ENCODE peak calls at places on chromosomes 5 and 9, in five cellular contexts. A is body of pancreas, M is IMR-90, N is caudate nucleus, V is left lung. R is an unnamed sample.

GRCh38 chr5:6772886-6773285 is 59.7 kb downstream of the TENT4A start:
- DNase-seq in A (no peak), N (peak), V (no peak), M (no peak), R (no peak)

GRCh38 chr5:132473608-132474007 is 17.0 kb downstream of the IRF1 start:
- DNase-seq in M (no peak), V (no peak), A (no peak), N (no peak), R (no peak)

GRCh38 chr5:106454651-106455415 is 1215.9 kb downstream of the EFNA5 start:
- DNase-seq in V (no peak), M (peak), A (peak), N (no peak), R (peak)

GRCh38 chr5:14090755-14091154 is 52.4 kb upstream of the TRIO start:
- DNase-seq in M (no peak), V (no peak), N (no peak), A (no peak), R (no peak)

GRCh38 chr9:8802242-8802641 is 1002.7 kb upstream of the DMAC1 start:
- DNase-seq in M (no peak), N (no peak), A (no peak), V (no peak), R (no peak)

GRCh38 chr5:159951387-159951786 is 35.1 kb downstream of the ADRA1B start:
- DNase-seq in A (no peak), N (no peak), V (no peak), M (peak), R (no peak)

GRCh38 chr9:136695435-136695895 is 8.2 kb upstream of the AGPAT2 start:
- DNase-seq in V (peak), A (peak), N (no peak), M (no peak), R (peak)

GRCh38 chr9:124231095-124231743 is 26.5 kb upstream of the NEK6 start:
- DNase-seq in M (no peak), V (no peak), A (no peak), N (no peak), R (no peak)

GRCh38 chr9:128406848-128407391 is 13.7 kb upstream of the CERCAM start:
- DNase-seq in N (no peak), A (no peak), V (no peak), M (peak), R (no peak)

GRCh38 chr5:157994271-157994691 is 135.3 kb upstream of the CLINT1 start:
- DNase-seq in A (no peak), N (no peak), V (no peak), M (no peak), R (no peak)

GRCh38 chr9:123396007-123396511 is 40.1 kb downstream of the CRB2 start:
- DNase-seq in M (no peak), N (no peak), V (peak), A (no peak), R (no peak)

GRCh38 chr5:32202394-32202793 is 28.3 kb upstream of the GOLPH3 start:
- DNase-seq in M (peak), V (no peak), A (no peak), N (no peak), R (no peak)
- H3K27ac ChIP-seq in M (peak), V (no peak), A (no peak), N (no peak), R (no peak)

GRCh38 chr9:22201256-22201655 is 192.2 kb upstream of the CDKN2B start:
- DNase-seq in A (no peak), M (no peak), N (no peak), V (no peak), R (no peak)
- H3K27ac ChIP-seq in A (no peak), M (no peak), N (no peak), V (no peak), R (no peak)

GRCh38 chr9:33023661-33024060 is 1.4 kb upstream of the DNAJA1 start:
- DNase-seq in M (no peak), V (no peak), N (no peak), A (no peak), R (no peak)
- H3K27ac ChIP-seq in M (no peak), V (peak), N (peak), A (no peak), R (peak)

GRCh38 chr9:83991355-83991754 is 10.8 kb downstream of the RMI1 start:
- DNase-seq in N (no peak), V (no peak), A (no peak), M (no peak), R (no peak)
- H3K27ac ChIP-seq in N (no peak), V (no peak), A (no peak), M (no peak), R (no peak)

DNA sequence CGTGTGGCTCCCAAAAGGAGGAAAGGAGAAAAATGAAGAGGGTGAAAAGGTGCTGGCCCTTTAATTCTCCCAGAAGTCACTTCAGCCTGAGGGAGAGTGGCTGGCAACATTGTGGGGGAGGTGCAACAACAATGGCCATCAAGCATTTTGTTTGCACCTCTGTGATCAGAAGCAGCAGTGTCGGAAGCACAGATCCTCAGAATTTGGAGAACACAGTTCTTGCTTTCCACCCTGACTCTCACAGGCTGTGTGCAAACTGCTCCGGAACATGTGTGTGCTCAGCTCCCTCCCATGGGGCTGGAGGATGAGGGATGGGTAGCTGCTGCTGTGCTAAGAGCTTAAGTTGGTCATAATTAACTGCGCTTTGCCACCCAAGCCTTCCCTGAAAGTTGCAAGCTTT is 127.1 kb downstream of the DPYSL3 start:
- DNase-seq in V (no peak), M (no peak), N (no peak), A (no peak), R (no peak)
- H3K27ac ChIP-seq in V (no peak), M (peak), N (no peak), A (no peak), R (no peak)

DNA sequence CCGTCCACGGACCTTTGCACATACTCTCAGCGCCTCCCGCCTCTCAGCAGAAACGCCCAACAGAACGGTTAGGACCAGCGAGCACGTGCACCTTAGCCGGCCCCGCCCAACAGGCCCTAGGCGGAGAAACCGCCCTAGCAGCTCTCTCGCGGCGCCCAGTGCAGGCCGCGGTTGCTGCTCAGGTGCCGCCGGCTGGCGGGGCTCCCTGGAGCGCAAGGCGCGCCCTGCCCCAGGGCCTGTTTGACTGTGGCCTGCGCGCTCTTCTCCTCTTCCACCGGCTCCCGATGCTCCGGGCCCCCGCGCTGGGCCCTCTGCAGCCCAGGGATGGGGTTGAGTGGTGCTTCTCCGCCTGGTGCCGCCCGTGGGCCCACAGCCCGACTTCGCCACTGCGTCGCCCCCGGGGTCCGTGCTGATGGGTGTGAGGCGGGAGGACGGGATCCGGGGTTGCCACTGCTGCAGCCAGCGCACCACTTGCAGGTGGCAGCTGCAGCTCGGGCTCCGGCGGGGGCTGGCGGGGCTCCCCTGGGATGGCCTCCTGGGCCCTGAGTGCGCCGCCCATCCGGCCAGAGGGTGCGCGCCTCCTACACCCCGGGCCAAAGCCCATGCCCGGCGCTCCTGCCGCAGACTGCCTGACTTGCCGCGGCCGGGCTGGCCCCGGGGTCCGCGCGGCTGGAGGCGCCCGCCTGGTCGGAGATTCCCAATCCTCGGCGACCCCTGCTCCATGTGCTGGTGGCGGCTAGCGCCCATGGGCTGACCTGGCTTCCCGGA is 1889.4 kb upstream of the CDH9 start:
- DNase-seq in M (no peak), A (no peak), N (no peak), V (peak), R (no peak)
- H3K27ac ChIP-seq in M (no peak), A (no peak), N (no peak), V (no peak), R (no peak)

GRCh38 chr9:126419475-126419874 is 92.8 kb downstream of the MVB12B start:
- DNase-seq in N (no peak), A (no peak), M (no peak), V (no peak), R (no peak)

GRCh38 chr9:126420148-126420547 is 93.5 kb downstream of the MVB12B start:
- DNase-seq in N (no peak), V (peak), M (no peak), A (no peak), R (no peak)

GRCh38 chr9:126421567-126422428 is 95.2 kb downstream of the MVB12B start:
- DNase-seq in M (no peak), N (no peak), V (peak), A (peak), R (no peak)

GRCh38 chr9:126423022-126423708 is 96.5 kb downstream of the MVB12B start:
- DNase-seq in N (no peak), V (no peak), A (no peak), M (no peak), R (no peak)

GRCh38 chr9:126420643-126421564 is 94.3 kb downstream of the MVB12B start:
- DNase-seq in N (no peak), V (peak), A (no peak), M (peak), R (peak)
- H3K27ac ChIP-seq in N (peak), V (peak), A (peak), M (no peak), R (peak)